ENCODE peak calls at places on chromosomes 12 and 14, in six cellular contexts. R is upper lobe of right lung; Q is stimulated activated CD4-positive, alpha-beta T cell treated with anti-CD3 and anti-CD28 coated beads, Interleukin-4, amount 100 ng/mL, for 24 hours; F is fibroblast of the aortic adventitia; Y is ascending aorta; T is neural progenitor cell. O is an unnamed sample.

GRCh38 chr12:96327346-96327745 is 72.9 kb downstream of the CDK17 start:
- DNase-seq in R (no peak), F (no peak), Q (no peak), T (no peak), Y (no peak), O (no peak)

GRCh38 chr14:100246809-100247428 is 8.0 kb downstream of the YY1 start:
- DNase-seq in R (no peak), Q (no peak), Y (no peak), F (peak), T (peak), O (no peak)

GRCh38 chr14:103516426-103517171 is 6.0 kb downstream of the CKB start:
- DNase-seq in Q (no peak), F (no peak), T (no peak), Y (no peak), R (peak), O (no peak)

GRCh38 chr14:105850853-105851581 is 324.6 kb downstream of the TMEM121 start:
- DNase-seq in T (no peak), R (no peak), F (no peak), Y (no peak), Q (peak), O (no peak)

GRCh38 chr14:62599616-62600385 is 445.5 kb downstream of the KCNH5 start:
- DNase-seq in Y (no peak), T (no peak), F (no peak), R (no peak), Q (no peak), O (no peak)

GRCh38 chr12:597926-598568 is 65.2 kb downstream of the NINJ2 start:
- DNase-seq in T (no peak), Q (no peak), Y (no peak), R (no peak), F (no peak), O (no peak)

GRCh38 chr14:68690106-68690960 is 102.5 kb downstream of the ZFP36L1 start:
- DNase-seq in F (no peak), Q (no peak), R (peak), Y (no peak), T (peak), O (no peak)

GRCh38 chr14:95998656-95999055 is 40.5 kb upstream of the C14orf132 start:
- DNase-seq in T (no peak), F (peak), R (no peak), Q (no peak), Y (no peak), O (no peak)

GRCh38 chr12:65432606-65433005 is 154.1 kb downstream of the MSRB3 start:
- DNase-seq in F (no peak), Y (no peak), R (no peak), Q (no peak), T (no peak), O (no peak)

GRCh38 chr12:70691018-70691672 is 53.9 kb upstream of the PTPRB start:
- DNase-seq in F (peak), R (no peak), T (no peak), Y (no peak), Q (no peak), O (no peak)

GRCh38 chr14:49892301-49892635 is 614 bp upstream of the ARF6 start:
- DNase-seq in F (peak), T (no peak), Q (peak), R (no peak), Y (no peak), O (peak)

GRCh38 chr14:77615231-77616132 is 955 bp downstream of the SPTLC2 start:
- DNase-seq in F (no peak), Y (no peak), Q (peak), R (no peak), T (peak), O (no peak)

GRCh38 chr14:36519431-36520321 is at the start of gene NKX2-1:
- DNase-seq in R (peak), F (no peak), T (peak), Q (no peak), Y (no peak), O (no peak)

GRCh38 chr14:73943083-73943482 is 6.8 kb downstream of the FAM161B start:
- DNase-seq in T (no peak), F (peak), Q (no peak), Y (no peak), R (no peak), O (no peak)

GRCh38 chr12:85519163-85519562 is 239.1 kb downstream of the ALX1 start:
- DNase-seq in Y (no peak), Q (no peak), F (no peak), R (no peak), T (peak), O (no peak)

GRCh38 chr12:9049520-9050133 is 60.3 kb downstream of the KLRG1 start:
- DNase-seq in R (no peak), T (peak), Q (peak), F (peak), Y (no peak), O (no peak)

O was measured in right atrium auricular region.